ENCODE peak calls at places on chromosomes 13 and 19, in six cellular contexts. H is stimulated activated CD4-positive, alpha-beta T cell treated with anti-CD3 and anti-CD28 coated beads, Interleukin-4, amount 100 ng/mL, for 1 hour; B is HL-60; G is COR-L47; S is fibroblast of pulmonary artery; V is HuH-7.5. F is an unnamed sample.

GRCh38 chr13:106296723-106297122 is 238.7 kb downstream of the EFNB2 start:
- DNase-seq in V (no peak), H (no peak), G (no peak), B (no peak), S (no peak), F (no peak)

GRCh38 chr19:35320285-35320706 is 8.7 kb upstream of the CD22 start:
- DNase-seq in V (no peak), S (no peak), G (no peak), B (no peak), H (no peak), F (no peak)

GRCh38 chr13:47679391-47679790 is 321.7 kb downstream of the SUCLA2 start:
- DNase-seq in B (no peak), G (no peak), V (no peak), S (peak), H (no peak), F (no peak)

GRCh38 chr19:11142528-11143171 is 12.9 kb downstream of the SPC24 start:
- DNase-seq in H (no peak), G (peak), S (peak), V (peak), B (no peak), F (peak)

GRCh38 chr13:30107536-30108136 is 199.7 kb downstream of the KATNAL1 start:
- DNase-seq in S (no peak), H (no peak), B (peak), V (no peak), G (no peak), F (peak)

GRCh38 chr19:1923319-1923718 is 17.7 kb upstream of the CSNK1G2 start:
- DNase-seq in V (no peak), H (peak), B (peak), S (no peak), G (no peak), F (no peak)

GRCh38 chr19:10568444-10568825 is 344 bp downstream of the CDKN2D start:
- DNase-seq in V (peak), G (no peak), H (peak), S (no peak), B (no peak), F (no peak)

GRCh38 chr19:32450217-32450616 is 44.6 kb downstream of the DPY19L3 start:
- DNase-seq in G (no peak), V (no peak), S (no peak), H (no peak), B (no peak), F (peak)

GRCh38 chr19:7552781-7553180 is 17.3 kb downstream of the PNPLA6 start:
- DNase-seq in B (no peak), H (no peak), V (no peak), S (no peak), G (no peak), F (no peak)

GRCh38 chr13:31625115-31625514 is 114.2 kb upstream of the RXFP2 start:
- DNase-seq in B (no peak), H (no peak), V (no peak), G (no peak), S (peak), F (no peak)

GRCh38 chr19:55146648-55147218 is 2.3 kb downstream of the TNNT1 start:
- DNase-seq in S (no peak), B (no peak), H (no peak), G (peak), V (peak), F (no peak)

GRCh38 chr19:49019242-49019932 is 2.5 kb upstream of the LHB start:
- DNase-seq in V (peak), B (no peak), S (no peak), H (peak), G (no peak), F (peak)

GRCh38 chr13:28475916-28476725 is 18.8 kb downstream of the FLT1 start:
- DNase-seq in B (no peak), G (no peak), H (no peak), V (no peak), S (peak), F (peak)

GRCh38 chr13:50127726-50128291 is 112.6 kb downstream of the KCNRG start:
- DNase-seq in G (no peak), B (no peak), V (no peak), S (no peak), H (no peak), F (no peak)

GRCh38 chr13:47215741-47216140 is 318.9 kb upstream of the HTR2A start:
- DNase-seq in G (no peak), H (no peak), B (no peak), S (peak), V (no peak), F (no peak)

GRCh38 chr19:33622505-33622808 is 704 bp downstream of the CHST8 start:
- DNase-seq in H (no peak), S (no peak), B (no peak), G (no peak), V (no peak), F (no peak)

GRCh38 chr19:4096049-4096892 is 27.7 kb downstream of the MAP2K2 start:
- DNase-seq in B (no peak), S (no peak), H (no peak), G (no peak), V (no peak), F (no peak)